ENCODE peak calls at places on chromosomes 12 and 14, in eight cellular contexts. One of them, this sample, is unnamed.
A peak's percentile ranks its signal among the peaks of the same experiment; 100 is the strongest.

GRCh38 chr12:78746001-78746400 is 118.6 kb upstream of the SYT1 start:
- DNase-seq in OCI-LY7: no peak
- DNase-seq in tibial artery: no peak
- DNase-seq in prostate gland: no peak
- DNase-seq in thoracic aorta: no peak
- DNase-seq in IMR-90: no peak
- DNase-seq in body of pancreas: no peak
- DNase-seq in upper lobe of right lung: no peak
- DNase-seq in this sample: no peak

GRCh38 chr12:132593071-132593470 is 17.3 kb downstream of the LRCOL1 start:
- DNase-seq in upper lobe of right lung: no peak
- DNase-seq in OCI-LY7: no peak
- DNase-seq in thoracic aorta: no peak
- DNase-seq in IMR-90: no peak
- DNase-seq in tibial artery: no peak
- DNase-seq in body of pancreas: no peak
- DNase-seq in prostate gland: no peak
- DNase-seq in this sample: no peak

GRCh38 chr12:52013626-52014310 is 7.0 kb downstream of the TAMALIN start:
- DNase-seq in thoracic aorta: no peak
- DNase-seq in prostate gland: no peak
- DNase-seq in IMR-90: no peak
- DNase-seq in upper lobe of right lung: no peak
- DNase-seq in body of pancreas: no peak
- DNase-seq in OCI-LY7: no peak
- DNase-seq in tibial artery: no peak
- DNase-seq in this sample: no peak

GRCh38 chr12:79673334-79673733 is 17.4 kb downstream of the PAWR start:
- DNase-seq in prostate gland: no peak
- DNase-seq in body of pancreas: no peak
- DNase-seq in IMR-90: no peak
- DNase-seq in OCI-LY7: no peak
- DNase-seq in thoracic aorta: no peak
- DNase-seq in tibial artery: no peak
- DNase-seq in upper lobe of right lung: no peak
- DNase-seq in this sample: no peak

GRCh38 chr14:82080319-82080718 is 546.7 kb upstream of the SEL1L start:
- DNase-seq in prostate gland: no peak
- DNase-seq in OCI-LY7: no peak
- DNase-seq in body of pancreas: no peak
- DNase-seq in thoracic aorta: no peak
- DNase-seq in IMR-90: no peak
- DNase-seq in tibial artery: no peak
- DNase-seq in upper lobe of right lung: no peak
- DNase-seq in this sample: no peak

GRCh38 chr12:87413784-87414183 is 615.4 kb downstream of the C12orf50 start:
- DNase-seq in IMR-90: peak; percentile 47
- DNase-seq in tibial artery: no peak
- DNase-seq in prostate gland: no peak
- DNase-seq in body of pancreas: no peak
- DNase-seq in OCI-LY7: no peak
- DNase-seq in upper lobe of right lung: no peak
- DNase-seq in thoracic aorta: no peak
- DNase-seq in this sample: no peak

GRCh38 chr12:85325452-85325851 is 45.4 kb downstream of the ALX1 start:
- DNase-seq in body of pancreas: no peak
- DNase-seq in upper lobe of right lung: no peak
- DNase-seq in OCI-LY7: no peak
- DNase-seq in prostate gland: no peak
- DNase-seq in thoracic aorta: no peak
- DNase-seq in IMR-90: no peak
- DNase-seq in tibial artery: no peak
- DNase-seq in this sample: no peak

GRCh38 chr12:53063708-53064612 is 14.1 kb downstream of the TNS2 start:
- DNase-seq in OCI-LY7: no peak
- DNase-seq in tibial artery: peak; percentile 95
- DNase-seq in upper lobe of right lung: peak; percentile 60
- DNase-seq in IMR-90: peak; percentile 74
- DNase-seq in body of pancreas: peak; percentile 22
- DNase-seq in prostate gland: no peak
- DNase-seq in thoracic aorta: no peak
- DNase-seq in this sample: no peak

GRCh38 chr12:117874842-117875434 is 93.9 kb downstream of the KSR2 start:
- DNase-seq in thoracic aorta: no peak
- DNase-seq in IMR-90: peak; percentile 35
- DNase-seq in upper lobe of right lung: peak; percentile 84
- DNase-seq in body of pancreas: peak; percentile 80
- DNase-seq in prostate gland: peak; percentile 65
- DNase-seq in tibial artery: peak; percentile 74
- DNase-seq in OCI-LY7: peak; percentile 54
- DNase-seq in this sample: peak; percentile 71

GRCh38 chr14:21072102-21072501 is 2.0 kb downstream of the ARHGEF40 start:
- DNase-seq in body of pancreas: no peak
- DNase-seq in IMR-90: peak; percentile 81
- DNase-seq in thoracic aorta: no peak
- DNase-seq in tibial artery: no peak
- DNase-seq in OCI-LY7: no peak
- DNase-seq in prostate gland: no peak
- DNase-seq in upper lobe of right lung: no peak
- DNase-seq in this sample: no peak

GRCh38 chr14:51258280-51258679 is 18.2 kb downstream of the TMX1 start:
- DNase-seq in thoracic aorta: no peak
- DNase-seq in IMR-90: no peak
- DNase-seq in tibial artery: no peak
- DNase-seq in upper lobe of right lung: no peak
- DNase-seq in OCI-LY7: no peak
- DNase-seq in body of pancreas: no peak
- DNase-seq in prostate gland: no peak
- DNase-seq in this sample: no peak

GRCh38 chr14:51258788-51259187 is 18.7 kb downstream of the TMX1 start:
- DNase-seq in prostate gland: no peak
- DNase-seq in tibial artery: no peak
- DNase-seq in body of pancreas: no peak
- DNase-seq in OCI-LY7: no peak
- DNase-seq in upper lobe of right lung: no peak
- DNase-seq in IMR-90: no peak
- DNase-seq in thoracic aorta: no peak
- DNase-seq in this sample: no peak

GRCh38 chr14:51260225-51260624 is 20.2 kb downstream of the TMX1 start:
- DNase-seq in IMR-90: no peak
- DNase-seq in OCI-LY7: no peak
- DNase-seq in tibial artery: no peak
- DNase-seq in prostate gland: no peak
- DNase-seq in upper lobe of right lung: no peak
- DNase-seq in thoracic aorta: no peak
- DNase-seq in body of pancreas: no peak
- DNase-seq in this sample: no peak

GRCh38 chr14:51262868-51263267 is 22.8 kb downstream of the TMX1 start:
- DNase-seq in prostate gland: no peak
- DNase-seq in tibial artery: no peak
- DNase-seq in upper lobe of right lung: no peak
- DNase-seq in IMR-90: no peak
- DNase-seq in body of pancreas: no peak
- DNase-seq in OCI-LY7: no peak
- DNase-seq in thoracic aorta: no peak
- DNase-seq in this sample: no peak

GRCh38 chr14:51261151-51261550 is 21.1 kb downstream of the TMX1 start:
- DNase-seq in upper lobe of right lung: no peak
- DNase-seq in tibial artery: no peak
- DNase-seq in OCI-LY7: no peak
- DNase-seq in thoracic aorta: no peak
- DNase-seq in IMR-90: peak; percentile 38
- DNase-seq in body of pancreas: no peak
- DNase-seq in prostate gland: no peak
- DNase-seq in this sample: no peak
- TF ChIP-seq CTCF in upper lobe of right lung: no peak
- TF ChIP-seq CTCF in tibial artery: no peak
- TF ChIP-seq CTCF in OCI-LY7: no peak
- TF ChIP-seq CTCF in thoracic aorta: no peak
- TF ChIP-seq CTCF in IMR-90: no peak
- TF ChIP-seq CTCF in body of pancreas: no peak
- TF ChIP-seq CTCF in prostate gland: no peak
- TF ChIP-seq CTCF in this sample: no peak

GRCh38 chr12:34363050-34363673 is 340.9 kb downstream of the ALG10 start:
- DNase-seq in upper lobe of right lung: no peak
- DNase-seq in tibial artery: no peak
- DNase-seq in OCI-LY7: no peak
- DNase-seq in body of pancreas: no peak
- DNase-seq in IMR-90: no peak
- DNase-seq in thoracic aorta: no peak
- DNase-seq in prostate gland: no peak
- DNase-seq in this sample: no peak
- H3K9me3 ChIP-seq in upper lobe of right lung: peaks cover 3% of the 10 kb centered on the region
- H3K9me3 ChIP-seq in tibial artery: peaks cover 89% of the 10 kb centered on the region
- H3K9me3 ChIP-seq in OCI-LY7: no peaks in the 10 kb centered on the region
- H3K9me3 ChIP-seq in body of pancreas: peaks cover 85% of the 10 kb centered on the region
- H3K9me3 ChIP-seq in IMR-90: peaks cover 44% of the 10 kb centered on the region
- H3K9me3 ChIP-seq in thoracic aorta: peaks cover 19% of the 10 kb centered on the region
- H3K9me3 ChIP-seq in prostate gland: no peaks in the 10 kb centered on the region
- H3K9me3 ChIP-seq in this sample: no peaks in the 10 kb centered on the region

DNA sequence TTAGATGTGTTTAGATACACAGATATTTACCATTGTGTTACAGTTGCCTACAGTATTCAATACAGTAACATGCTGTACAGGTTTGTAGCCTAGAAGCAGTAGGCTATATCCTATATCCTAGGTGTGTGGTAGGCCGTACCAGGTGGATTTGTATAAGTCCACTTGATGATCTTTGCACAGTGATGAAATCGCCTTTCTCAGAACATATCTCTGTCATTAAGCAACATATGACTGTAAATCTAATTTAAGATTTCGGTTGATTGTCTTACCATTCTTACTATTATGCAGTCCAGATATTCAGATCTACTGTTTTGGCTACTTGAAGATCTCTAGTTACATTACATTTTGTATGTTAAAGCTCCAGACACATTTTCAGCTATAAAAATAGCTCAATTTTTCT is 39.8 kb downstream of the ERC1 start:
- DNase-seq in prostate gland: no peak
- DNase-seq in IMR-90: no peak
- DNase-seq in thoracic aorta: no peak
- DNase-seq in upper lobe of right lung: no peak
- DNase-seq in tibial artery: no peak
- DNase-seq in body of pancreas: no peak
- DNase-seq in OCI-LY7: no peak
- DNase-seq in this sample: no peak
- H3K36me3 ChIP-seq in prostate gland: no peaks in the 10 kb centered on the region
- H3K36me3 ChIP-seq in IMR-90: peaks cover 13% of the 10 kb centered on the region
- H3K36me3 ChIP-seq in thoracic aorta: peaks cover 4% of the 10 kb centered on the region
- H3K36me3 ChIP-seq in upper lobe of right lung: peaks cover 25% of the 10 kb centered on the region
- H3K36me3 ChIP-seq in tibial artery: peaks cover 35% of the 10 kb centered on the region
- H3K36me3 ChIP-seq in body of pancreas: no peaks in the 10 kb centered on the region
- H3K36me3 ChIP-seq in OCI-LY7: peaks cover 35% of the 10 kb centered on the region
- H3K36me3 ChIP-seq in this sample: no peaks in the 10 kb centered on the region

GRCh38 chr12:89278169-89278568 is 74.1 kb downstream of the DUSP6 start:
- DNase-seq in OCI-LY7: no peak
- DNase-seq in prostate gland: no peak
- DNase-seq in IMR-90: no peak
- DNase-seq in thoracic aorta: no peak
- DNase-seq in body of pancreas: no peak
- DNase-seq in upper lobe of right lung: no peak
- DNase-seq in tibial artery: no peak
- DNase-seq in this sample: no peak
- TF ChIP-seq CTCF in OCI-LY7: no peak
- TF ChIP-seq CTCF in prostate gland: no peak
- TF ChIP-seq CTCF in IMR-90: no peak
- TF ChIP-seq CTCF in thoracic aorta: no peak
- TF ChIP-seq CTCF in body of pancreas: no peak
- TF ChIP-seq CTCF in upper lobe of right lung: no peak
- TF ChIP-seq CTCF in tibial artery: no peak
- TF ChIP-seq CTCF in this sample: no peak

GRCh38 chr14:83712730-83713129 is 1817.2 kb upstream of the FLRT2 start:
- DNase-seq in tibial artery: no peak
- DNase-seq in IMR-90: peak; percentile 42
- DNase-seq in prostate gland: no peak
- DNase-seq in body of pancreas: no peak
- DNase-seq in thoracic aorta: no peak
- DNase-seq in OCI-LY7: no peak
- DNase-seq in upper lobe of right lung: no peak
- DNase-seq in this sample: no peak
- H3K9me3 ChIP-seq in tibial artery: no peaks in the 10 kb centered on the region
- H3K9me3 ChIP-seq in IMR-90: no peaks in the 10 kb centered on the region
- H3K9me3 ChIP-seq in prostate gland: no peaks in the 10 kb centered on the region
- H3K9me3 ChIP-seq in body of pancreas: no peaks in the 10 kb centered on the region
- H3K9me3 ChIP-seq in thoracic aorta: no peaks in the 10 kb centered on the region
- H3K9me3 ChIP-seq in OCI-LY7: no peaks in the 10 kb centered on the region
- H3K9me3 ChIP-seq in upper lobe of right lung: no peaks in the 10 kb centered on the region
- H3K9me3 ChIP-seq in this sample: no peaks in the 10 kb centered on the region

This sample was measured in thyroid gland.